ENCODE peak calls at places on chromosomes 4 and X, in nine cellular contexts. N is body of pancreas, G is breast epithelium, X is sigmoid colon, I is transverse colon, M is A549, J is adrenal gland, Y is suprapubic skin, P is prostate gland. Z is an unnamed sample.

GRCh38 chrX:12702509-12703091 is 88.6 kb upstream of the PRPS2 start:
- DNase-seq in M (no peak), I (no peak), G (no peak), P (no peak), X (no peak), J (no peak), N (peak; percentile 29), Y (no peak), Z (no peak)

GRCh38 chrX:68503830-68504229 is 5.0 kb downstream of the YIPF6 start:
- DNase-seq in J (no peak), N (no peak), X (no peak), G (no peak), M (no peak), Y (no peak), I (no peak), P (no peak), Z (no peak)

GRCh38 chrX:76172325-76172887 is 456 bp upstream of the PBDC1 start:
- DNase-seq in X (no peak), M (no peak), P (no peak), N (no peak), G (no peak), Y (no peak), J (no peak), I (no peak), Z (no peak)

GRCh38 chrX:40097101-40097491 is 662 bp downstream of the BCOR start:
- DNase-seq in N (no peak), G (no peak), J (no peak), M (peak; percentile 23), I (no peak), P (no peak), X (no peak), Y (no peak), Z (peak; percentile 21)

GRCh38 chr4:137638934-137639333 is 106.6 kb upstream of the PCDH18 start:
- DNase-seq in X (no peak), I (no peak), Y (no peak), N (no peak), M (no peak), P (no peak), G (no peak), J (no peak), Z (no peak)

GRCh38 chr4:15725608-15726007 is 22.7 kb downstream of the BST1 start:
- DNase-seq in X (no peak), P (no peak), G (no peak), J (no peak), M (no peak), N (no peak), Y (no peak), I (no peak), Z (no peak)

GRCh38 chrX:80335062-80335830 is 85.0 kb upstream of the TENT5D start:
- DNase-seq in P (peak; percentile 46), N (peak; percentile 64), X (peak; percentile 66), Y (no peak), G (peak; percentile 58), I (peak; percentile 64), J (peak; percentile 83), M (peak; percentile 36), Z (peak; percentile 84)

GRCh38 chrX:40267334-40268118 is 169.8 kb upstream of the BCOR start:
- DNase-seq in N (peak; percentile 23), G (no peak), Y (no peak), M (no peak), X (peak; percentile 71), J (peak; percentile 60), I (no peak), P (no peak), Z (no peak)

GRCh38 chr4:73669410-73670183 is 49.4 kb upstream of the RASSF6 start:
- DNase-seq in X (no peak), P (no peak), G (no peak), N (peak; percentile 35), J (peak; percentile 70), Y (no peak), M (no peak), I (no peak), Z (peak; percentile 7)

GRCh38 chr4:86717651-86718050 is 123.5 kb downstream of the PTPN13 start:
- DNase-seq in P (no peak), J (no peak), G (no peak), X (no peak), M (no peak), Y (no peak), N (no peak), I (no peak), Z (no peak)

GRCh38 chr4:74157116-74157742 is 689 bp upstream of the MTHFD2L start:
- DNase-seq in P (no peak), I (no peak), J (peak; percentile 54), N (peak; percentile 11), G (no peak), X (no peak), Y (no peak), M (no peak), Z (no peak)

DNA sequence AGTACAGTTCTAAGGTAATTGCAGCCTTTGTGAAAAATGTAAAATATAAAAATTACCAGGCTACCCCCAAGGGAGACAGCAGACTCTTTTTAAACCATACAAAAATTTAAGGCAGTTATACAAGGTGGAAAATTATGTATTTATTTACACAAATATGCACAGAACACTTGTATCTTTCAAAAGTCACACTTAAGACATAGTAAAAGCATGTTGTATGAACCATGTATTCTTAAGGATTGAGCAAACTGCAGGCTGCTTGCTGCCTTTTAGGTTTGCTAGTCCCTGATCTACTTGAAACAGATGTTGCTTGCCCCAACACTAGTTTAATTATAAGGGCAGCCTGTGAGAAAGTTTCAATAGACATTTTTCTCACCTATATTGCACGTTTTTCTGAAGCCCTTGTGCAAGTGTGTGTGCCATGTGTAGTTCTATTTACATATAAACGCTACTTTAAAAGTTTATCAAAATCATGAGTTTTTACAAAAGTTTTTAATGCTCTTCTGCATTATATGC is 72.8 kb downstream of the PRSS12 start:
- DNase-seq in M (no peak), G (no peak), I (no peak), N (no peak), P (no peak), X (no peak), J (no peak), Y (no peak), Z (no peak)
- TF ChIP-seq POLR2A in M (no peak), G (no peak), I (no peak), N (no peak), P (no peak), X (no peak), J (no peak), Y (no peak), Z (no peak)

GRCh38 chr4:2868840-2869487 is 25.3 kb downstream of the ADD1 start:
- DNase-seq in N (peak; percentile 30), M (no peak), Y (no peak), I (no peak), P (no peak), X (no peak), G (no peak), J (no peak), Z (no peak)

GRCh38 chr4:2865381-2865780 is 21.7 kb downstream of the ADD1 start:
- DNase-seq in N (no peak), M (no peak), J (no peak), G (no peak), P (no peak), X (no peak), Y (no peak), I (no peak), Z (no peak)

GRCh38 chr4:2866891-2867290 is 23.2 kb downstream of the ADD1 start:
- DNase-seq in G (no peak), I (no peak), N (no peak), M (no peak), Y (no peak), J (no peak), P (no peak), X (no peak), Z (no peak)

GRCh38 chr4:2867758-2868491 is 24.3 kb downstream of the ADD1 start:
- DNase-seq in M (no peak), P (no peak), N (peak; percentile 62), G (no peak), X (peak; percentile 77), J (no peak), Y (no peak), I (no peak), Z (no peak)

GRCh38 chr4:2866160-2866861 is 22.7 kb downstream of the ADD1 start:
- DNase-seq in G (no peak), X (no peak), Y (no peak), J (no peak), P (no peak), I (no peak), M (no peak), N (no peak), Z (no peak)
- H3K4me1 ChIP-seq in G (peaks cover 23% of the 10 kb centered on the region), X (no peaks in the 10 kb centered on the region), Y (peaks cover 84% of the 10 kb centered on the region), J (peaks cover 98% of the 10 kb centered on the region), P (peaks cover 18% of the 10 kb centered on the region), I (peaks cover 52% of the 10 kb centered on the region), M (peaks cover 41% of the 10 kb centered on the region), N (peaks cover 91% of the 10 kb centered on the region), Z (peaks cover 81% of the 10 kb centered on the region)

DNA sequence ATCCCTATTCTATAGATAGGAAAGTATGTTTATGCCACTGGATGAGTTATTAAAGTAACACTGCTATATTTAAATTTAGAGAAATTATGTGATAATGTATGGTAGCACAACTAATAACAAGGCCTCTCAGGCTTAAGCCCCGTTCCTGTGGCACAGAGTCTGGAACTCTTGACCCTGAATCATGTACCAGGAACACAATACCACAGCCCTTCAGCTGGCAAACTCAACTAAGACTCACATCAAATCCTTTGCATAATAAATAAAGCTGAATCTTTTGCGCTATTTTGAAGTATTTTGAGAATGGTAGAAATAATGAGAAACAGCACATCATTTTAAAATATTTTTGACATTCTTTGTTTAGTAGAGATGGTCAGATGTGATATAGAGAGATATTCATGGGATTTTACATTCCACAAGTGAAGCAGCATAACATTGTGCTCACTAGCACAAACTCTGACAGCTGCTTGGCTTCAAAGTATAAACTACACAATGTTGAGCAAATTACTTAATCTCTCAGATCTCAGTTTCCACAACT is 478.4 kb upstream of the FAM241A start:
- DNase-seq in M (no peak), P (no peak), J (no peak), N (no peak), Y (no peak), G (no peak), X (no peak), I (no peak), Z (no peak)
- H3K27ac ChIP-seq in M (no peak overlapping the region), P (no peak overlapping the region), J (no peak overlapping the region), N (no peak overlapping the region), Y (no peak overlapping the region), G (no peak overlapping the region), X (no peak overlapping the region), I (no peak overlapping the region), Z (no peak overlapping the region)

GRCh38 chr4:8123389-8123788 is 35.2 kb downstream of the ABLIM2 start:
- DNase-seq in M (no peak), X (no peak), J (no peak), I (no peak), G (no peak), N (no peak), Y (no peak), P (no peak), Z (no peak)

GRCh38 chr4:8127051-8127798 is 31.4 kb downstream of the ABLIM2 start:
- DNase-seq in P (no peak), M (no peak), G (no peak), I (no peak), X (no peak), J (no peak), N (no peak), Y (no peak), Z (no peak)

GRCh38 chr4:8123865-8124264 is 34.7 kb downstream of the ABLIM2 start:
- DNase-seq in P (no peak), G (no peak), M (no peak), N (no peak), I (no peak), Y (no peak), X (no peak), J (no peak), Z (no peak)

GRCh38 chr4:8126523-8126922 is 32.1 kb downstream of the ABLIM2 start:
- DNase-seq in I (no peak), P (no peak), G (no peak), Y (no peak), X (no peak), M (no peak), J (no peak), N (no peak), Z (no peak)

GRCh38 chr4:8125526-8126056 is 33.0 kb downstream of the ABLIM2 start:
- DNase-seq in Y (no peak), M (no peak), P (no peak), J (no peak), I (no peak), N (no peak), G (no peak), X (no peak), Z (no peak)
- TF ChIP-seq POLR2A in Y (no peak), M (no peak), P (no peak), J (no peak), I (no peak), N (no peak), G (no peak), X (no peak), Z (no peak)